ENCODE peak calls at places on chromosomes 12 and 14, in ten cellular contexts. V, P, K, E, Q, O, X, C, I and M are unnamed samples.

GRCh38 chr12:84497819-84498218 is 414.8 kb downstream of the SLC6A15 start:
- DNase-seq in K (no peak), Q (no peak), O (no peak), P (peak), I (no peak), V (no peak), X (peak), C (no peak), E (no peak), M (no peak)

GRCh38 chr14:84482256-84483071 is 1047.5 kb upstream of the FLRT2 start:
- DNase-seq in X (no peak), O (no peak), Q (no peak), V (no peak), K (no peak), I (no peak), E (no peak), C (no peak), P (no peak), M (no peak)

GRCh38 chr14:59190372-59190771 is 1.9 kb downstream of the DAAM1 start:
- DNase-seq in X (peak), V (no peak), K (peak), E (no peak), I (no peak), Q (no peak), O (no peak), C (peak), P (peak), M (no peak)

GRCh38 chr12:12909228-12909994 is 18.0 kb downstream of the GPRC5A start:
- DNase-seq in V (no peak), X (peak), C (no peak), O (no peak), I (no peak), Q (no peak), K (no peak), E (no peak), P (no peak), M (peak)

GRCh38 chr12:58171914-58172313 is 230.5 kb downstream of the ATP23 start:
- DNase-seq in K (no peak), P (no peak), O (no peak), E (no peak), C (no peak), Q (no peak), I (no peak), X (no peak), V (no peak), M (no peak)

GRCh38 chr12:85835810-85836715 is at the start of gene RASSF9:
- DNase-seq in Q (no peak), P (peak), X (no peak), V (no peak), E (no peak), I (no peak), K (no peak), C (no peak), O (no peak), M (no peak)

GRCh38 chr12:68358532-68359485 is 26.6 kb upstream of the MDM1 start:
- DNase-seq in V (peak), E (peak), I (peak), P (peak), X (peak), Q (no peak), K (peak), O (peak), C (peak), M (peak)

GRCh38 chr14:34237098-34237497 is 224.9 kb downstream of the SPTSSA start:
- DNase-seq in K (no peak), O (no peak), X (no peak), C (no peak), E (no peak), P (no peak), I (no peak), V (no peak), Q (no peak), M (no peak)

GRCh38 chr14:101865288-101865687 is 99.1 kb upstream of the DYNC1H1 start:
- DNase-seq in C (no peak), X (no peak), V (no peak), K (no peak), P (no peak), I (no peak), O (no peak), Q (no peak), E (no peak), M (no peak)

GRCh38 chr14:37599527-37600368 is 4.3 kb downstream of the TTC6 start:
- DNase-seq in Q (no peak), P (peak), O (no peak), E (peak), X (peak), K (peak), C (no peak), I (no peak), V (no peak), M (no peak)

GRCh38 chr12:524167-524951 is 64.6 kb downstream of the B4GALNT3 start:
- DNase-seq in Q (no peak), K (no peak), O (no peak), E (no peak), C (no peak), I (no peak), X (no peak), P (no peak), V (no peak), M (no peak)

GRCh38 chr12:51886021-51886710 is 1.7 kb upstream of the ANKRD33 start:
- DNase-seq in O (no peak), E (no peak), I (peak), V (peak), C (no peak), X (peak), Q (no peak), K (no peak), P (peak), M (no peak)

GRCh38 chr14:36666416-36667206 is 5.0 kb downstream of the PAX9 start:
- DNase-seq in C (no peak), Q (no peak), I (no peak), K (peak), V (no peak), P (peak), E (peak), X (no peak), O (no peak), M (no peak)

GRCh38 chr14:50308363-50308762 is 3.7 kb downstream of the L2HGDH start:
- DNase-seq in P (no peak), O (no peak), V (no peak), I (no peak), E (no peak), K (no peak), X (no peak), Q (no peak), C (no peak), M (no peak)

GRCh38 chr12:76866726-76867125 is 12.1 kb downstream of the CSRP2 start:
- DNase-seq in I (no peak), Q (no peak), X (no peak), C (no peak), E (no peak), K (peak), P (no peak), O (no peak), V (no peak), M (no peak)

GRCh38 chr14:53921027-53921426 is 35.6 kb downstream of the BMP4 start:
- DNase-seq in V (no peak), P (peak), X (no peak), K (no peak), I (no peak), C (no peak), E (no peak), O (no peak), Q (no peak), M (no peak)

GRCh38 chr14:104677506-104678332 is 11.7 kb upstream of the INF2 start:
- DNase-seq in V (peak), O (peak), K (peak), Q (no peak), P (peak), E (peak), C (peak), X (peak), I (peak), M (no peak)

GRCh38 chr12:67705394-67706370 is 57.1 kb downstream of the DYRK2 start:
- DNase-seq in P (no peak), E (no peak), Q (no peak), K (no peak), X (no peak), I (no peak), V (no peak), C (no peak), O (no peak), M (no peak)

GRCh38 chr14:100451264-100451663 is 128.1 kb downstream of the SLC25A47 start:
- DNase-seq in C (no peak), K (no peak), O (no peak), E (no peak), Q (no peak), X (no peak), I (no peak), V (no peak), P (no peak), M (no peak)

GRCh38 chr12:13661005-13661887 is 320.2 kb downstream of the GRIN2B start:
- DNase-seq in I (peak), O (no peak), C (peak), X (peak), Q (peak), P (peak), E (peak), K (peak), V (no peak), M (peak)

GRCh38 chr14:80080601-80081000 is 130.7 kb downstream of the DIO2 start:
- DNase-seq in K (no peak), X (no peak), O (no peak), P (no peak), C (no peak), Q (no peak), I (no peak), E (no peak), V (no peak), M (no peak)